ENCODE peak calls at places on chromosomes 6 and 20, in ten cellular contexts. One of them, this sample, is unnamed.

GRCh38 chr20:3340443-3340842 is 67.0 kb downstream of the DNAAF9 start:
- DNase-seq in endothelial cell: no peak
- DNase-seq in AG09319: peak
- DNase-seq in left ventricle myocardium inferior: peak
- DNase-seq in breast epithelium: no peak
- DNase-seq in fibroblast of lung: no peak
- DNase-seq in adrenal gland: peak
- DNase-seq in ascending aorta: peak
- DNase-seq in smooth muscle cell of the brain vasculature: no peak
- DNase-seq in KG1: no peak
- DNase-seq in this sample: no peak

GRCh38 chr20:45959956-45960630 is 11.9 kb downstream of the ZNF335 start:
- DNase-seq in KG1: no peak
- DNase-seq in left ventricle myocardium inferior: no peak
- DNase-seq in breast epithelium: no peak
- DNase-seq in adrenal gland: peak
- DNase-seq in smooth muscle cell of the brain vasculature: no peak
- DNase-seq in ascending aorta: peak
- DNase-seq in fibroblast of lung: no peak
- DNase-seq in endothelial cell: no peak
- DNase-seq in AG09319: no peak
- DNase-seq in this sample: peak

GRCh38 chr6:22027226-22027725 is 269.6 kb downstream of the PRL start:
- DNase-seq in adrenal gland: no peak
- DNase-seq in endothelial cell: no peak
- DNase-seq in AG09319: no peak
- DNase-seq in KG1: no peak
- DNase-seq in left ventricle myocardium inferior: no peak
- DNase-seq in smooth muscle cell of the brain vasculature: no peak
- DNase-seq in ascending aorta: no peak
- DNase-seq in fibroblast of lung: no peak
- DNase-seq in breast epithelium: no peak
- DNase-seq in this sample: no peak

GRCh38 chr6:135146160-135146920 is 34.8 kb upstream of the MYB start:
- DNase-seq in smooth muscle cell of the brain vasculature: peak
- DNase-seq in ascending aorta: no peak
- DNase-seq in KG1: no peak
- DNase-seq in endothelial cell: no peak
- DNase-seq in AG09319: no peak
- DNase-seq in breast epithelium: no peak
- DNase-seq in left ventricle myocardium inferior: no peak
- DNase-seq in fibroblast of lung: peak
- DNase-seq in adrenal gland: no peak
- DNase-seq in this sample: no peak

GRCh38 chr20:63102720-63103375 is 96.1 kb upstream of the BHLHE23 start:
- DNase-seq in smooth muscle cell of the brain vasculature: no peak
- DNase-seq in left ventricle myocardium inferior: peak
- DNase-seq in ascending aorta: peak
- DNase-seq in KG1: no peak
- DNase-seq in endothelial cell: no peak
- DNase-seq in breast epithelium: no peak
- DNase-seq in fibroblast of lung: peak
- DNase-seq in AG09319: no peak
- DNase-seq in adrenal gland: peak
- DNase-seq in this sample: peak

GRCh38 chr6:77561768-77562314 is 91.0 kb upstream of the MEI4 start:
- DNase-seq in adrenal gland: no peak
- DNase-seq in smooth muscle cell of the brain vasculature: no peak
- DNase-seq in breast epithelium: no peak
- DNase-seq in left ventricle myocardium inferior: no peak
- DNase-seq in endothelial cell: no peak
- DNase-seq in AG09319: no peak
- DNase-seq in KG1: no peak
- DNase-seq in ascending aorta: no peak
- DNase-seq in fibroblast of lung: no peak
- DNase-seq in this sample: no peak

GRCh38 chr6:119446623-119447008 is 97.1 kb upstream of the MAN1A1 start:
- DNase-seq in AG09319: peak
- DNase-seq in ascending aorta: peak
- DNase-seq in adrenal gland: peak
- DNase-seq in endothelial cell: no peak
- DNase-seq in smooth muscle cell of the brain vasculature: no peak
- DNase-seq in KG1: no peak
- DNase-seq in breast epithelium: no peak
- DNase-seq in left ventricle myocardium inferior: no peak
- DNase-seq in fibroblast of lung: peak
- DNase-seq in this sample: no peak

GRCh38 chr6:136387316-136387715 is 97.7 kb upstream of the BCLAF1 start:
- DNase-seq in ascending aorta: no peak
- DNase-seq in left ventricle myocardium inferior: no peak
- DNase-seq in breast epithelium: no peak
- DNase-seq in endothelial cell: no peak
- DNase-seq in smooth muscle cell of the brain vasculature: no peak
- DNase-seq in adrenal gland: no peak
- DNase-seq in KG1: no peak
- DNase-seq in AG09319: no peak
- DNase-seq in fibroblast of lung: no peak
- DNase-seq in this sample: no peak

GRCh38 chr20:62355527-62356142 is 11.5 kb downstream of the LAMA5 start:
- DNase-seq in smooth muscle cell of the brain vasculature: peak
- DNase-seq in endothelial cell: no peak
- DNase-seq in ascending aorta: peak
- DNase-seq in fibroblast of lung: peak
- DNase-seq in breast epithelium: peak
- DNase-seq in adrenal gland: no peak
- DNase-seq in left ventricle myocardium inferior: peak
- DNase-seq in AG09319: no peak
- DNase-seq in KG1: no peak
- DNase-seq in this sample: no peak

This sample was measured in suprapubic skin.